ENCODE peak calls at places on chromosomes 11 and 22, in nine cellular contexts. One of them, this sample, is unnamed.

GRCh38 chr11:76456571-76456970 is 11.8 kb downstream of the EMSY start:
- DNase-seq in IMR-90: no peak
- DNase-seq in A673: no peak
- DNase-seq in PC-9: no peak
- DNase-seq in mammary epithelial cell: no peak
- DNase-seq in tibial artery: no peak
- DNase-seq in body of pancreas: no peak
- DNase-seq in brain microvascular endothelial cell: no peak
- DNase-seq in SK-N-SH: no peak
- DNase-seq in this sample: no peak

GRCh38 chr11:67436459-67437081 is 912 bp downstream of the PTPRCAP start:
- DNase-seq in PC-9: no peak
- DNase-seq in brain microvascular endothelial cell: no peak
- DNase-seq in mammary epithelial cell: no peak
- DNase-seq in IMR-90: no peak
- DNase-seq in A673: no peak
- DNase-seq in tibial artery: no peak
- DNase-seq in SK-N-SH: no peak
- DNase-seq in body of pancreas: no peak
- DNase-seq in this sample: peak

GRCh38 chr22:17570851-17571631 is 7.7 kb downstream of the SLC25A18 start:
- DNase-seq in A673: peak
- DNase-seq in IMR-90: peak
- DNase-seq in SK-N-SH: no peak
- DNase-seq in mammary epithelial cell: peak
- DNase-seq in tibial artery: peak
- DNase-seq in PC-9: peak
- DNase-seq in body of pancreas: peak
- DNase-seq in brain microvascular endothelial cell: peak
- DNase-seq in this sample: no peak

GRCh38 chr11:132840660-132841059 is 691.6 kb downstream of the OPCML start:
- DNase-seq in tibial artery: no peak
- DNase-seq in brain microvascular endothelial cell: no peak
- DNase-seq in SK-N-SH: no peak
- DNase-seq in IMR-90: no peak
- DNase-seq in mammary epithelial cell: no peak
- DNase-seq in A673: peak
- DNase-seq in body of pancreas: no peak
- DNase-seq in PC-9: no peak
- DNase-seq in this sample: no peak

GRCh38 chr11:114193730-114194674 is 102.2 kb upstream of the NNMT start:
- DNase-seq in IMR-90: no peak
- DNase-seq in A673: no peak
- DNase-seq in SK-N-SH: no peak
- DNase-seq in PC-9: no peak
- DNase-seq in mammary epithelial cell: no peak
- DNase-seq in brain microvascular endothelial cell: no peak
- DNase-seq in body of pancreas: no peak
- DNase-seq in tibial artery: no peak
- DNase-seq in this sample: no peak

GRCh38 chr22:47304191-47304831 is 541.9 kb downstream of the TBC1D22A start:
- DNase-seq in mammary epithelial cell: no peak
- DNase-seq in A673: no peak
- DNase-seq in brain microvascular endothelial cell: no peak
- DNase-seq in body of pancreas: no peak
- DNase-seq in tibial artery: no peak
- DNase-seq in SK-N-SH: peak
- DNase-seq in PC-9: no peak
- DNase-seq in IMR-90: no peak
- DNase-seq in this sample: no peak

GRCh38 chr22:48275412-48275811 is 1513.0 kb downstream of the TBC1D22A start:
- DNase-seq in mammary epithelial cell: no peak
- DNase-seq in IMR-90: no peak
- DNase-seq in body of pancreas: no peak
- DNase-seq in PC-9: no peak
- DNase-seq in tibial artery: no peak
- DNase-seq in SK-N-SH: no peak
- DNase-seq in brain microvascular endothelial cell: no peak
- DNase-seq in A673: no peak
- DNase-seq in this sample: no peak

GRCh38 chr11:93845181-93846092 is 5.0 kb downstream of the VSTM5 start:
- DNase-seq in tibial artery: no peak
- DNase-seq in brain microvascular endothelial cell: no peak
- DNase-seq in body of pancreas: no peak
- DNase-seq in SK-N-SH: peak
- DNase-seq in A673: no peak
- DNase-seq in mammary epithelial cell: peak
- DNase-seq in PC-9: no peak
- DNase-seq in IMR-90: no peak
- DNase-seq in this sample: no peak

GRCh38 chr11:130798280-130798679 is 118.0 kb downstream of the SNX19 start:
- DNase-seq in A673: no peak
- DNase-seq in tibial artery: no peak
- DNase-seq in brain microvascular endothelial cell: peak
- DNase-seq in PC-9: no peak
- DNase-seq in mammary epithelial cell: peak
- DNase-seq in SK-N-SH: no peak
- DNase-seq in body of pancreas: no peak
- DNase-seq in IMR-90: peak
- DNase-seq in this sample: no peak

GRCh38 chr11:88482871-88483301 is 145.3 kb upstream of the CTSC start:
- DNase-seq in tibial artery: no peak
- DNase-seq in body of pancreas: no peak
- DNase-seq in A673: no peak
- DNase-seq in IMR-90: peak
- DNase-seq in mammary epithelial cell: peak
- DNase-seq in PC-9: peak
- DNase-seq in SK-N-SH: no peak
- DNase-seq in brain microvascular endothelial cell: no peak
- DNase-seq in this sample: no peak

GRCh38 chr22:12601870-12602779 is 2925.9 kb upstream of the OR11H1 start:
- DNase-seq in IMR-90: no peak
- DNase-seq in SK-N-SH: peak
- DNase-seq in A673: no peak
- DNase-seq in PC-9: no peak
- DNase-seq in body of pancreas: no peak
- DNase-seq in mammary epithelial cell: no peak
- DNase-seq in brain microvascular endothelial cell: no peak
- DNase-seq in tibial artery: no peak
- DNase-seq in this sample: peak

GRCh38 chr11:103007521-103007920 is 52.0 kb upstream of the MMP13 start:
- DNase-seq in SK-N-SH: no peak
- DNase-seq in A673: no peak
- DNase-seq in tibial artery: no peak
- DNase-seq in mammary epithelial cell: peak
- DNase-seq in brain microvascular endothelial cell: no peak
- DNase-seq in IMR-90: peak
- DNase-seq in PC-9: peak
- DNase-seq in body of pancreas: no peak
- DNase-seq in this sample: no peak

GRCh38 chr11:12043221-12043620 is 34.8 kb upstream of the DKK3 start:
- DNase-seq in mammary epithelial cell: no peak
- DNase-seq in IMR-90: no peak
- DNase-seq in tibial artery: no peak
- DNase-seq in body of pancreas: no peak
- DNase-seq in SK-N-SH: no peak
- DNase-seq in A673: no peak
- DNase-seq in PC-9: no peak
- DNase-seq in brain microvascular endothelial cell: no peak
- DNase-seq in this sample: no peak

GRCh38 chr11:13339196-13340153 is 61.9 kb downstream of the BMAL1 start:
- DNase-seq in A673: peak
- DNase-seq in mammary epithelial cell: peak
- DNase-seq in IMR-90: peak
- DNase-seq in brain microvascular endothelial cell: peak
- DNase-seq in PC-9: no peak
- DNase-seq in SK-N-SH: no peak
- DNase-seq in body of pancreas: peak
- DNase-seq in tibial artery: no peak
- DNase-seq in this sample: no peak

GRCh38 chr11:13341028-13341427 is 63.4 kb downstream of the BMAL1 start:
- DNase-seq in PC-9: no peak
- DNase-seq in body of pancreas: no peak
- DNase-seq in brain microvascular endothelial cell: no peak
- DNase-seq in IMR-90: no peak
- DNase-seq in SK-N-SH: no peak
- DNase-seq in A673: no peak
- DNase-seq in tibial artery: no peak
- DNase-seq in mammary epithelial cell: no peak
- DNase-seq in this sample: no peak

GRCh38 chr11:13336246-13336873 is 58.8 kb downstream of the BMAL1 start:
- DNase-seq in SK-N-SH: no peak
- DNase-seq in body of pancreas: no peak
- DNase-seq in PC-9: no peak
- DNase-seq in A673: no peak
- DNase-seq in tibial artery: no peak
- DNase-seq in IMR-90: peak
- DNase-seq in brain microvascular endothelial cell: no peak
- DNase-seq in mammary epithelial cell: peak
- DNase-seq in this sample: no peak

GRCh38 chr11:13337986-13338436 is 60.4 kb downstream of the BMAL1 start:
- DNase-seq in mammary epithelial cell: no peak
- DNase-seq in tibial artery: no peak
- DNase-seq in SK-N-SH: no peak
- DNase-seq in brain microvascular endothelial cell: peak
- DNase-seq in body of pancreas: no peak
- DNase-seq in A673: peak
- DNase-seq in IMR-90: peak
- DNase-seq in PC-9: no peak
- DNase-seq in this sample: no peak

DNA sequence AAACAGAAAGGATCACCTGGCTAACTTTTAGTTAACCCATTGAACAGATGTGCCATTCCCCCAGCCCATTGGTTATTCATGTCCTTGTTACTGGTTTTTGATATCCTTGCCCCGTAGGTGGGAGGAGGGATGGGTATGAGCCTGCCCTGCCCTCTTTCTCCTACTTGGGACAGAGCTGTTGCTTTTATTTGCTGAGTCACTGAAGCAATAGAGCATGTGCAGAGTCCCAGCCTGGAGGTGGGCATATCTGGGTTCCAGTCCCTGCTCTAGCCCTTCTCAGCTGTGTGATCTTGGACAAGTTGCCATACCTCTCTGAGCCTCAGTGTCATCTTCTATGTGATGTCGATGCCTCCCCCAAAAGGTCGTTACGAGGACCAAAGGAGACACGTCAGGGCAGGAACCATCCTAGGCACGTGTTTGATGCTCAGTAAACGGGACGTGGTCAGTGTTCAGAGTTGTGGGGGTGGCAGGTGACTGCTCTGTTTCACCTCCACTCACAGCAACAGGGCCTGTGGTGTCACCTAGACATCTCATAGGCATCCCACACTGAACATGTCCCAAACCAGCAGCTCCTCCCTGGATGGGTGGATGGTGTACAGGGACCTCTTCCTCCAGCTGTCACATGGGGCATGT is 61.0 kb downstream of the BMAL1 start:
- DNase-seq in PC-9: peak
- DNase-seq in tibial artery: no peak
- DNase-seq in IMR-90: peak
- DNase-seq in body of pancreas: no peak
- DNase-seq in mammary epithelial cell: peak
- DNase-seq in brain microvascular endothelial cell: peak
- DNase-seq in SK-N-SH: no peak
- DNase-seq in A673: peak
- DNase-seq in this sample: no peak
- H3K4me3 ChIP-seq in PC-9: peak
- H3K4me3 ChIP-seq in tibial artery: peak
- H3K4me3 ChIP-seq in IMR-90: peak
- H3K4me3 ChIP-seq in body of pancreas: no peak
- H3K4me3 ChIP-seq in mammary epithelial cell: peak
- H3K4me3 ChIP-seq in brain microvascular endothelial cell: peak
- H3K4me3 ChIP-seq in SK-N-SH: peak
- H3K4me3 ChIP-seq in A673: no peak
- H3K4me3 ChIP-seq in this sample: no peak

GRCh38 chr22:27663812-27664211 is 137.7 kb downstream of the MN1 start:
- DNase-seq in SK-N-SH: no peak
- DNase-seq in IMR-90: peak
- DNase-seq in tibial artery: no peak
- DNase-seq in A673: no peak
- DNase-seq in brain microvascular endothelial cell: no peak
- DNase-seq in PC-9: peak
- DNase-seq in mammary epithelial cell: no peak
- DNase-seq in body of pancreas: no peak
- DNase-seq in this sample: no peak
- H3K27ac ChIP-seq in SK-N-SH: no peak
- H3K27ac ChIP-seq in IMR-90: no peak
- H3K27ac ChIP-seq in tibial artery: peak
- H3K27ac ChIP-seq in A673: no peak
- H3K27ac ChIP-seq in brain microvascular endothelial cell: no peak
- H3K27ac ChIP-seq in PC-9: peak
- H3K27ac ChIP-seq in mammary epithelial cell: no peak
- H3K27ac ChIP-seq in body of pancreas: peak
- H3K27ac ChIP-seq in this sample: no peak

DNA sequence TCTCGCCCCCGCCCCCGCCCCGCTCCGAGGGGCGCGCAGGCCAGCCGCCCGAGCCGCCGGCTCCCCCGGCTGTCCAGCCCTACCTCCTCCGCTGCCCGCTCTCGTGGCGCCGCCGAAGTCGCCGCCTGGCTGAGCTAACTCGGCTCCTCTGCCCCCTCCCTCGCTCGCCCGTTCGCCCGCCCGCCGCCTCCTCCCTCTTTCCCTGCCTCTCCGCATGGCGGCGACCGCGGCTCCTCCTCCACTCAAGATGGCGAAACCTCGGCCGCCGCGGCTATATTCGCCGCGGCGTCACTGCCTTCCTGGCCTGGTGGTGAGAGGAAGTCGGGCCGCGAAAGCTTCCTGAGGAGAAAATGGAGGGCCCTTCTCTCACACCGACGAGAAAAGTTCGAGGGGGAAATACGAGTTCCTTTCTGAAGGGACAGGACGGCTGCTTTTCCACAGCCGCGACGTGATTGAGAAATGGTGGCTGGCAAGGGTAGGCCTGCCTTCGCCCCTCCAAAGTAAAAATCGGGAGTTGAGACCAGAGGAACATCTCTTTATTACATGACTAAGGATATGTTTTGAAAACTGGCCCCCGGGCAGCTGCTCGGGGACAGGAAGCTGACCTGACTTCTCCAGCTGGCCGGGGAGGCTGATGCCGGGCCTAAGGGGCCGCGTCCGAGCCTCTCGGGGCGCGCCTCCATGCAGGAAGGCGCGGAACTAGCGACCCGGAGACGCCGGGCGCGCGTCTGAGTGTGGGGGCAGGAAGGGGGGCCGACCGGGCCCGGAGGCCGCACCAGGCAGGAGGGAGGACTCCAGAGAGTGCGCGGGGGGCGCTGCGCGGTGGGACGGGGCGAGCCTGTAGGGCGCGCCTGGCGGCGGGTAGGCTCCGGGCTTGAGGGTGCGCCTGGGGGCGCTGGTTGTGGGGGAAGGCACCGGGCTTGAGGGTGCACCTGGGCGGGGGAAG is at the start of gene DDX6:
- DNase-seq in body of pancreas: peak
- DNase-seq in mammary epithelial cell: peak
- DNase-seq in brain microvascular endothelial cell: peak
- DNase-seq in IMR-90: peak
- DNase-seq in PC-9: peak
- DNase-seq in SK-N-SH: peak
- DNase-seq in A673: peak
- DNase-seq in tibial artery: peak
- DNase-seq in this sample: peak
- TF ChIP-seq CTCF in body of pancreas: peak
- TF ChIP-seq CTCF in mammary epithelial cell: no peak
- TF ChIP-seq CTCF in brain microvascular endothelial cell: peak
- TF ChIP-seq CTCF in IMR-90: peak
- TF ChIP-seq CTCF in PC-9: peak
- TF ChIP-seq CTCF in SK-N-SH: peak
- TF ChIP-seq CTCF in A673: peak
- TF ChIP-seq CTCF in tibial artery: no peak
- TF ChIP-seq CTCF in this sample: peak

GRCh38 chr11:120028181-120028935 is 109.6 kb downstream of the TRIM29 start:
- DNase-seq in body of pancreas: no peak
- DNase-seq in A673: no peak
- DNase-seq in SK-N-SH: no peak
- DNase-seq in brain microvascular endothelial cell: no peak
- DNase-seq in tibial artery: no peak
- DNase-seq in PC-9: no peak
- DNase-seq in IMR-90: no peak
- DNase-seq in mammary epithelial cell: no peak
- DNase-seq in this sample: no peak
- H3K4me3 ChIP-seq in body of pancreas: no peak
- H3K4me3 ChIP-seq in A673: no peak
- H3K4me3 ChIP-seq in SK-N-SH: no peak
- H3K4me3 ChIP-seq in brain microvascular endothelial cell: no peak
- H3K4me3 ChIP-seq in tibial artery: no peak
- H3K4me3 ChIP-seq in PC-9: no peak
- H3K4me3 ChIP-seq in IMR-90: no peak
- H3K4me3 ChIP-seq in mammary epithelial cell: no peak
- H3K4me3 ChIP-seq in this sample: no peak

This sample was measured in WERI-Rb-1.